ENCODE peak calls at places on chromosomes 16 and 17, in five cellular contexts. S is H4; M is stimulated activated CD8-positive, alpha-beta memory T cell treated with anti-CD3 and anti-CD28 coated beads, Interleukin-12 subunit alpha, Interleukin-12 subunit beta, amount 100 ng/mL, for 4 hours; C is Caki2; Z is HL-60. B is an unnamed sample.

GRCh38 chr16:11913425-11914079 is 2.2 kb downstream of the GSPT1 start:
- DNase-seq in C (peak; percentile 38), S (no peak), M (no peak), Z (no peak), B (peak; percentile 37)

GRCh38 chr17:27793168-27793905 is 7.0 kb downstream of the NOS2 start:
- DNase-seq in C (no peak), M (no peak), Z (no peak), S (no peak), B (no peak)

GRCh38 chr17:57468932-57469775 is 212.8 kb downstream of the MSI2 start:
- DNase-seq in Z (no peak), S (no peak), M (no peak), C (peak; percentile 51), B (no peak)

GRCh38 chr16:4244881-4245280 is 3.0 kb upstream of the SRL start:
- DNase-seq in C (no peak), M (no peak), Z (no peak), S (no peak), B (no peak)

GRCh38 chr17:27650836-27651235 is 19.8 kb downstream of the LGALS9 start:
- DNase-seq in Z (no peak), C (no peak), S (no peak), M (no peak), B (no peak)

GRCh38 chr17:78337244-78338109 is 22.4 kb downstream of the SOCS3 start:
- DNase-seq in S (no peak), Z (peak; percentile 71), M (no peak), C (no peak), B (no peak)

GRCh38 chr17:53662608-53663007 is 160.1 kb upstream of the KIF2B start:
- DNase-seq in Z (no peak), M (no peak), S (no peak), C (no peak), B (no peak)

GRCh38 chr16:65947951-65948350 is 418.5 kb upstream of the CDH5 start:
- DNase-seq in Z (no peak), M (no peak), S (no peak), C (no peak), B (no peak)

GRCh38 chr17:73422121-73422520 is 110.3 kb upstream of the CDC42EP4 start:
- DNase-seq in Z (no peak), S (no peak), M (no peak), C (no peak), B (no peak)

GRCh38 chr16:81752225-81752875 is 26.7 kb upstream of the PLCG2 start:
- DNase-seq in M (no peak), C (no peak), S (peak; percentile 79), Z (peak; percentile 46), B (no peak)

GRCh38 chr17:48514483-48514876 is 16.3 kb downstream of the HOXB1 start:
- DNase-seq in C (no peak), M (no peak), S (no peak), Z (no peak), B (no peak)

GRCh38 chr16:8720080-8720966 is 45.9 kb downstream of the ABAT start:
- DNase-seq in C (peak; percentile 73), M (no peak), S (no peak), Z (no peak), B (peak; percentile 37)

GRCh38 chr17:30318190-30318589 is 15.7 kb downstream of the TMIGD1 start:
- DNase-seq in Z (no peak), M (no peak), C (no peak), S (peak; percentile 22), B (no peak)

GRCh38 chr17:45256114-45256966 is 5.6 kb downstream of the SPATA32 start:
- DNase-seq in S (no peak), M (no peak), C (no peak), Z (no peak), B (no peak)

GRCh38 chr17:34816806-34817205 is 144.5 kb downstream of the CCT6B start:
- DNase-seq in S (no peak), M (no peak), C (no peak), Z (no peak), B (no peak)

GRCh38 chr16:14302031-14302398 is 230.9 kb downstream of the MRTFB start:
- DNase-seq in M (no peak), C (peak; percentile 82), S (peak; percentile 17), Z (no peak), B (peak; percentile 89)

GRCh38 chr17:41552455-41552854 is 19.4 kb downstream of the KRT9 start:
- DNase-seq in S (no peak), M (no peak), Z (no peak), C (no peak), B (no peak)

GRCh38 chr16:85321856-85322271 is 209.6 kb upstream of the CIBAR2 start:
- DNase-seq in S (peak; percentile 61), M (no peak), C (peak; percentile 42), Z (no peak), B (peak; percentile 20)

B was measured in ACHN.